ENCODE peak calls at places on chromosome 20, in nine cellular contexts. L, A, M, B, S, Q, H, O and D are unnamed samples.

GRCh38 chr20:24337074-24337473 is 132.4 kb upstream of the SYNDIG1 start:
- DNase-seq in L (no peak), A (peak; percentile 68), M (no peak), B (peak; percentile 10), S (peak; percentile 77), Q (peak; percentile 64), H (peak; percentile 35), O (no peak), D (no peak)

GRCh38 chr20:3932277-3933073 is 43.3 kb downstream of the PANK2 start:
- DNase-seq in L (no peak), A (peak; percentile 63), M (no peak), B (peak; percentile 57), S (peak; percentile 65), Q (peak; percentile 49), H (peak; percentile 29), O (no peak), D (no peak)

GRCh38 chr20:23585808-23586734 is 17.8 kb upstream of the CST9L start:
- DNase-seq in L (no peak), A (no peak), M (no peak), B (no peak), S (no peak), Q (peak; percentile 62), H (no peak), O (peak; percentile 47), D (no peak)

GRCh38 chr20:2849529-2849928 is 9.0 kb downstream of the VPS16 start:
- DNase-seq in L (no peak), A (no peak), M (no peak), B (no peak), S (no peak), Q (no peak), H (no peak), O (peak; percentile 22), D (no peak)

GRCh38 chr20:44990425-44990824 is 24.1 kb downstream of the STK4 start:
- DNase-seq in L (no peak), A (peak; percentile 25), M (no peak), B (peak; percentile 40), S (peak; percentile 21), Q (no peak), H (no peak), O (no peak), D (no peak)

GRCh38 chr20:1952737-1953530 is 40.9 kb downstream of the PDYN start:
- DNase-seq in L (no peak), A (no peak), M (no peak), B (no peak), S (no peak), Q (no peak), H (no peak), O (peak; percentile 13), D (no peak)

GRCh38 chr20:9323622-9324021 is 190.8 kb upstream of the LAMP5 start:
- DNase-seq in L (no peak), A (peak; percentile 41), M (no peak), B (no peak), S (no peak), Q (no peak), H (no peak), O (no peak), D (no peak)

GRCh38 chr20:10619427-10619826 is 54.4 kb downstream of the JAG1 start:
- DNase-seq in L (peak; percentile 96), A (peak; percentile 84), M (no peak), B (peak; percentile 96), S (peak; percentile 98), Q (peak; percentile 63), H (peak; percentile 92), O (no peak), D (no peak)

GRCh38 chr20:36153754-36154695 is 515 bp upstream of the EPB41L1 start:
- DNase-seq in L (no peak), A (peak; percentile 54), M (peak; percentile 30), B (peak; percentile 57), S (peak; percentile 83), Q (peak; percentile 67), H (peak; percentile 59), O (no peak), D (no peak)

GRCh38 chr20:38337561-38338140 is 8.6 kb upstream of the LBP start:
- DNase-seq in L (no peak), A (no peak), M (no peak), B (no peak), S (peak; percentile 16), Q (peak; percentile 27), H (no peak), O (no peak), D (no peak)

GRCh38 chr20:7702141-7702540 is 238.1 kb downstream of the HAO1 start:
- DNase-seq in L (no peak), A (peak; percentile 52), M (no peak), B (peak; percentile 48), S (no peak), Q (peak; percentile 30), H (no peak), O (no peak), D (no peak)

GRCh38 chr20:36684747-36685146 is 38.8 kb upstream of the SLA2 start:
- DNase-seq in L (no peak), A (no peak), M (no peak), B (no peak), S (no peak), Q (no peak), H (no peak), O (no peak), D (no peak)